ENCODE peak calls at places on chromosomes 11 and 22, in five cellular contexts. U is SK-N-SH, L is uterus, A is colonic mucosa, I is B cell. Y is an unnamed sample.

GRCh38 chr22:18977824-18978425 is 41.8 kb upstream of the PRODH start:
- DNase-seq in I (no peak), A (no peak), L (no peak), U (no peak), Y (no peak)

GRCh38 chr11:23570828-23571227 is 710.6 kb upstream of the CCDC179 start:
- DNase-seq in I (no peak), A (no peak), L (no peak), U (no peak), Y (no peak)

GRCh38 chr11:64000026-64000739 is 13.9 kb downstream of the OTUB1 start:
- DNase-seq in A (peak), I (peak), U (peak), L (peak), Y (peak)

GRCh38 chr11:36501236-36501635 is 8.8 kb downstream of the TRAF6 start:
- DNase-seq in I (no peak), A (no peak), L (no peak), U (no peak), Y (no peak)

GRCh38 chr11:2578006-2578933 is 121.5 kb downstream of the KCNQ1OT1 start:
- DNase-seq in L (peak), U (peak), A (no peak), I (peak), Y (peak)

GRCh38 chr22:43789452-43789851 is 22.7 kb downstream of the EFCAB6 start:
- DNase-seq in U (peak), A (no peak), L (peak), I (no peak), Y (no peak)

GRCh38 chr11:48107188-48107704 is 109.4 kb upstream of the OR4B1 start:
- DNase-seq in U (no peak), L (no peak), A (no peak), I (peak), Y (no peak)

GRCh38 chr11:118797510-118797909 is 6.5 kb upstream of the DDX6 start:
- DNase-seq in I (no peak), A (no peak), L (no peak), U (no peak), Y (no peak)

GRCh38 chr22:21972293-21972779 is 10.3 kb downstream of the TOP3B start:
- DNase-seq in A (peak), L (no peak), U (peak), I (peak), Y (peak)

GRCh38 chr22:23581252-23581634 is 1.2 kb upstream of the IGLL1 start:
- DNase-seq in U (no peak), L (no peak), I (no peak), A (no peak), Y (no peak)

GRCh38 chr22:45971389-45972028 is 5.5 kb downstream of the WNT7B start:
- DNase-seq in U (peak), I (no peak), L (no peak), A (no peak), Y (no peak)

GRCh38 chr11:95104121-95104830 is 14.6 kb downstream of the ENDOD1 start:
- DNase-seq in L (no peak), U (no peak), A (no peak), I (no peak), Y (no peak)

GRCh38 chr11:46222485-46223251 is 54.8 kb upstream of the CREB3L1 start:
- DNase-seq in A (peak), U (no peak), I (no peak), L (no peak), Y (no peak)

GRCh38 chr11:87030458-87031054 is 7.2 kb upstream of the TMEM135 start:
- DNase-seq in I (no peak), A (no peak), L (no peak), U (no peak), Y (no peak)

GRCh38 chr22:30298005-30298701 is 8.8 kb upstream of the CASTOR1 start:
- DNase-seq in U (no peak), I (no peak), L (no peak), A (peak), Y (no peak)

GRCh38 chr22:28074526-28074925 is 155.5 kb upstream of the PITPNB start:
- DNase-seq in L (no peak), I (no peak), U (no peak), A (no peak), Y (no peak)

GRCh38 chr11:12318791-12319733 is 58.3 kb upstream of the PARVA start:
- DNase-seq in U (peak), L (no peak), I (no peak), A (no peak), Y (no peak)

GRCh38 chr11:58622344-58622743 is at the start of gene CNTF:
- DNase-seq in L (no peak), I (no peak), U (no peak), A (no peak), Y (no peak)

GRCh38 chr22:20997536-20998257 is 4.2 kb downstream of the THAP7 start:
- DNase-seq in I (no peak), L (no peak), U (no peak), A (no peak), Y (no peak)

GRCh38 chr11:123408619-123409455 is 21.2 kb upstream of the GRAMD1B start:
- DNase-seq in U (no peak), A (no peak), I (no peak), L (no peak), Y (no peak)
- TF ChIP-seq CTCF in U (no peak), A (no peak), I (no peak), L (no peak), Y (no peak)

DNA sequence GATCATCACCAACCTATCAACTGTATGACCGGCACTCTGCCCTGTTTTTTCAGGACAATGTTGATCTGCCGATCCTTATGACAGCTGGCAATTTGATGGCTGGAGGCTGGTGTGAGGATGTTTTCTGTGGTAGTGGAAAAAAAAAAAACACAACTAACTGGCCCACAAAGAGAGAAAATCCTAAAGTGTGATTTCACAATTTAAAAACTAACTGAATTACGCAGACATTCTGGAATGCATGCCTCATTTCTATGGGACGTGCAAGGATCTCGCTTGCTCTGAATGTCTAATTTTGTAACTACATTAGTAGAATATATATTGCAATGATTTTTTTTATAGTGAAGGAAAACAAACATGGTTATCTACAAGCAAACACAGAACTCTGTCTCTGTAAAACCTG is 590.5 kb downstream of the ETS1 start:
- DNase-seq in A (no peak), I (no peak), U (no peak), L (no peak), Y (no peak)
- TF ChIP-seq CTCF in A (no peak), I (no peak), U (no peak), L (no peak), Y (no peak)

DNA sequence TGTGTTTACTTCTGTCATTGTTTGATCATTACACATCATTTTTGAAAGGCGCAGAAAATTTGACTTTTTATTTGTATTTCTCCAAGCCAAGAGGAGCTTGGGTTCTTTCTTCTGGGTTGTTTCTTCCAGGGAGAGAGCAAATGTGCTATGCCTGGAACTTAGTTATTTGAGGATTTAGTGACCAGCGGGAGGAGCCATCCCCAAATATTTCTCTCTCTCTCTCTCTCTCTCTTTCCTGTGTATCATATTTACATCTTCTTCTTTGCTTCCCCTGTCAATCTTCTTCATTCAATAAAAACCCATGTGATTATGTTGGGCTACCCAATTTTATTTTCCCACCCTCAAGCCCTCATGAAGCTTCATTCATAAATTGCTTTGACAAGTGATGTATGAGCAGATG is 534.5 kb downstream of the LRRC4C start:
- DNase-seq in U (no peak), A (no peak), L (no peak), I (no peak), Y (no peak)
- TF ChIP-seq CTCF in U (no peak), A (no peak), L (no peak), I (no peak), Y (no peak)

DNA sequence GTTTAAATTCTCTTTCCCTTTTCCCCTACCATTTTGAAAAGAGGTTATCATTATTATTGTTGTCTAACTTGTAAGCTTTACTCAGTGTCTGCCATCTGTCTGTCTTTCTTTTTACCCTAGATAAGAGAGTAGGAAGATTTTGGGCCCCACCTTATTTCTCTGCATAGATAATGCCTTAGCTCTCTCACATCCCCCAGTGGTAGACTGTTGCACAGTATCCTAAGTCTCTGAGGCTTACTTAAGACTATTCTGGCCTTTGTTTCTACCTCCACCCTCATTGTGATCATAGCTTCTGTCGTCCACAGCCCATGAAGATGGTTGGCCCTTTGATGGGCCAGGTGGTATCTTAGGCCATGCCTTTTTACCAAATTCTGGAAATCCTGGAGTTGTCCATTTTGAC is 3.6 kb upstream of the OR51L1 start:
- DNase-seq in L (no peak), I (no peak), A (no peak), U (no peak), Y (no peak)
- TF ChIP-seq CTCF in L (no peak), I (no peak), A (no peak), U (no peak), Y (no peak)

GRCh38 chr11:43934359-43935130 is 7.9 kb upstream of the C11orf96 start:
- DNase-seq in I (no peak), U (no peak), A (no peak), L (no peak), Y (no peak)
- TF ChIP-seq CTCF in I (no peak), U (no peak), A (no peak), L (no peak), Y (no peak)

GRCh38 chr11:9077164-9077563 is 14.2 kb downstream of the SCUBE2 start:
- DNase-seq in I (no peak), A (no peak), U (no peak), L (no peak), Y (no peak)

GRCh38 chr11:9076661-9077060 is 14.7 kb downstream of the SCUBE2 start:
- DNase-seq in A (no peak), I (no peak), L (no peak), U (no peak), Y (no peak)

GRCh38 chr11:9081153-9081552 is 10.2 kb downstream of the SCUBE2 start:
- DNase-seq in I (no peak), L (no peak), A (no peak), U (no peak), Y (no peak)

GRCh38 chr11:9076046-9076445 is 15.4 kb downstream of the SCUBE2 start:
- DNase-seq in I (no peak), A (no peak), L (no peak), U (no peak), Y (no peak)

GRCh38 chr11:9078113-9079041 is 13.0 kb downstream of the SCUBE2 start:
- DNase-seq in L (no peak), I (no peak), A (no peak), U (no peak), Y (no peak)
- TF ChIP-seq CTCF in L (no peak), I (no peak), A (no peak), U (peak), Y (no peak)

GRCh38 chr22:26679003-26679629 is 21.7 kb downstream of the MIAT start:
- DNase-seq in A (peak), L (peak), U (peak), I (peak), Y (peak)
- TF ChIP-seq CTCF in A (peak), L (peak), U (peak), I (peak), Y (peak)